ENCODE peak calls at places on chromosomes 1 and 21, in ten cellular contexts. Q is COR-L47; Z is effector CD4-positive, alpha-beta T cell; U is EL; A is mesothelial cell of epicardium; D is stimulated activated naive CD8-positive, alpha-beta T cell treated with anti-CD3 and anti-CD28 coated beads, Interleukin-15, amount 100 ng/mL, for 72 hours; R is hepatocyte; O is activated B cell treated with CpG ODN at 0.5 μM for 24 hours; N is AG08396; W is GM03348. G is an unnamed sample.

GRCh38 chr1:108561731-108562326 is 1.9 kb downstream of the EEIG2 start:
- DNase-seq in Q (peak; percentile 61), Z (peak; percentile 81), U (peak; percentile 33), A (peak; percentile 35), D (peak; percentile 87), R (peak; percentile 75), O (peak; percentile 69), N (no peak), W (no peak), G (peak; percentile 93)

GRCh38 chr1:206578959-206579358 is 33.3 kb downstream of the EIF2D start:
- DNase-seq in Q (no peak), Z (no peak), U (no peak), A (no peak), D (no peak), R (no peak), O (no peak), N (no peak), W (no peak), G (no peak)

GRCh38 chr1:61842863-61843514 is 100.7 kb downstream of the PATJ start:
- DNase-seq in Q (no peak), Z (no peak), U (peak; percentile 9), A (no peak), D (no peak), R (no peak), O (no peak), N (no peak), W (no peak), G (no peak)

GRCh38 chr1:16088996-16089395 is 15.5 kb upstream of the FAM131C start:
- DNase-seq in Q (no peak), Z (no peak), U (peak; percentile 78), A (no peak), D (no peak), R (peak; percentile 47), O (no peak), N (no peak), W (peak; percentile 57), G (no peak)

GRCh38 chr1:224343679-224344078 is 13.0 kb upstream of the CNIH4 start:
- DNase-seq in Q (no peak), Z (no peak), U (no peak), A (no peak), D (no peak), R (no peak), O (no peak), N (no peak), W (no peak), G (no peak)

GRCh38 chr1:116873680-116874271 is 35.9 kb upstream of the PTGFRN start:
- DNase-seq in Q (no peak), Z (no peak), U (peak; percentile 48), A (no peak), D (peak; percentile 30), R (no peak), O (no peak), N (no peak), W (no peak), G (no peak)

GRCh38 chr1:59707216-59707615 is 107.5 kb upstream of the HOOK1 start:
- DNase-seq in Q (no peak), Z (no peak), U (peak; percentile 95), A (no peak), D (no peak), R (peak; percentile 62), O (no peak), N (peak; percentile 80), W (peak; percentile 88), G (no peak)

GRCh38 chr1:48077860-48078259 is 80.7 kb upstream of the TRABD2B start:
- DNase-seq in Q (no peak), Z (no peak), U (no peak), A (no peak), D (no peak), R (peak; percentile 49), O (no peak), N (no peak), W (no peak), G (no peak)

GRCh38 chr1:171610385-171610784 is 11.7 kb upstream of the MYOCOS start:
- DNase-seq in Q (no peak), Z (no peak), U (no peak), A (no peak), D (no peak), R (no peak), O (no peak), N (no peak), W (peak; percentile 19), G (no peak)

GRCh38 chr1:221724931-221725605 is 16.8 kb downstream of the DUSP10 start:
- DNase-seq in Q (no peak), Z (no peak), U (peak; percentile 72), A (no peak), D (no peak), R (no peak), O (no peak), N (peak; percentile 40), W (peak; percentile 66), G (no peak)

GRCh38 chr1:171668372-171668771 is 15.9 kb upstream of the MYOC start:
- DNase-seq in Q (no peak), Z (no peak), U (no peak), A (no peak), D (no peak), R (no peak), O (no peak), N (no peak), W (no peak), G (no peak)

GRCh38 chr1:15139654-15140350 is 13.7 kb upstream of the TMEM51 start:
- DNase-seq in Q (no peak), Z (no peak), U (peak; percentile 20), A (no peak), D (no peak), R (peak; percentile 80), O (no peak), N (no peak), W (no peak), G (no peak)

GRCh38 chr1:169692766-169693460 is 18.5 kb downstream of the SELL start:
- DNase-seq in Q (no peak), Z (peak; percentile 35), U (no peak), A (no peak), D (peak; percentile 75), R (no peak), O (no peak), N (no peak), W (no peak), G (no peak)

GRCh38 chr1:209748620-209749019 is 7.2 kb upstream of the TRAF3IP3 start:
- DNase-seq in Q (no peak), Z (no peak), U (no peak), A (no peak), D (no peak), R (no peak), O (no peak), N (no peak), W (no peak), G (no peak)

GRCh38 chr21:28763809-28764418 is 228.8 kb downstream of the LTN1 start:
- DNase-seq in Q (no peak), Z (no peak), U (no peak), A (no peak), D (no peak), R (no peak), O (no peak), N (no peak), W (no peak), G (no peak)

GRCh38 chr1:245365071-245365470 is 210.3 kb downstream of the KIF26B start:
- DNase-seq in Q (no peak), Z (no peak), U (no peak), A (no peak), D (no peak), R (no peak), O (no peak), N (no peak), W (no peak), G (no peak)

GRCh38 chr1:21628798-21629393 is 40.3 kb downstream of the RAP1GAP start:
- DNase-seq in Q (no peak), Z (no peak), U (no peak), A (no peak), D (no peak), R (no peak), O (no peak), N (no peak), W (no peak), G (no peak)

GRCh38 chr21:27476696-27477095 is 509.8 kb upstream of the ADAMTS5 start:
- DNase-seq in Q (no peak), Z (no peak), U (peak; percentile 36), A (no peak), D (no peak), R (peak; percentile 30), O (no peak), N (peak; percentile 30), W (peak; percentile 52), G (no peak)

G was measured in activated effector memory CD4-positive, alpha-beta T cell treated with anti-CD3 and anti-CD28 coated beads, Interleukin-2, amount 50 U/mL, for 16 hours.